ENCODE peak calls at places on chromosomes 12 and 14, in four cellular contexts. One of them, this sample, is unnamed.

GRCh38 chr12:109463776-109464175 is 13.3 kb downstream of the KCTD10 start:
- DNase-seq in fibroblast of the aortic adventitia: no peak
- DNase-seq in fibroblast of mammary gland: peak; percentile 26
- DNase-seq in lung: no peak
- DNase-seq in this sample: no peak

GRCh38 chr12:60921541-60921940 is 1325.7 kb downstream of the SLC16A7 start:
- DNase-seq in fibroblast of the aortic adventitia: no peak
- DNase-seq in fibroblast of mammary gland: no peak
- DNase-seq in lung: no peak
- DNase-seq in this sample: peak; percentile 5

GRCh38 chr12:93247313-93248057 is 130.2 kb upstream of the NUDT4 start:
- DNase-seq in fibroblast of the aortic adventitia: peak; percentile 46
- DNase-seq in fibroblast of mammary gland: no peak
- DNase-seq in lung: no peak
- DNase-seq in this sample: no peak

GRCh38 chr14:50658203-50658602 is 9.9 kb downstream of the SAV1 start:
- DNase-seq in fibroblast of the aortic adventitia: peak; percentile 84
- DNase-seq in fibroblast of mammary gland: peak; percentile 71
- DNase-seq in lung: no peak
- DNase-seq in this sample: peak; percentile 71

GRCh38 chr12:118055144-118055557 is 5.8 kb downstream of the WSB2 start:
- DNase-seq in fibroblast of the aortic adventitia: no peak
- DNase-seq in fibroblast of mammary gland: peak; percentile 46
- DNase-seq in lung: peak; percentile 54
- DNase-seq in this sample: peak; percentile 38

GRCh38 chr12:113049976-113050742 is 6.4 kb upstream of the DTX1 start:
- DNase-seq in fibroblast of the aortic adventitia: no peak
- DNase-seq in fibroblast of mammary gland: no peak
- DNase-seq in lung: no peak
- DNase-seq in this sample: no peak

GRCh38 chr14:75497191-75497590 is 25.1 kb upstream of the BATF start:
- DNase-seq in fibroblast of the aortic adventitia: no peak
- DNase-seq in fibroblast of mammary gland: no peak
- DNase-seq in lung: peak; percentile 26
- DNase-seq in this sample: no peak

GRCh38 chr12:62602445-62603060 is 135.9 kb downstream of the MON2 start:
- DNase-seq in fibroblast of the aortic adventitia: peak; percentile 91
- DNase-seq in fibroblast of mammary gland: peak; percentile 92
- DNase-seq in lung: peak; percentile 91
- DNase-seq in this sample: peak; percentile 94

GRCh38 chr12:39905152-39905551 is 200.7 kb downstream of the SLC2A13 start:
- DNase-seq in fibroblast of the aortic adventitia: peak; percentile 73
- DNase-seq in fibroblast of mammary gland: peak; percentile 86
- DNase-seq in lung: no peak
- DNase-seq in this sample: peak; percentile 25

GRCh38 chr12:6620137-6620884 is 13.1 kb upstream of the CHD4 start:
- DNase-seq in fibroblast of the aortic adventitia: peak; percentile 42
- DNase-seq in fibroblast of mammary gland: peak; percentile 58
- DNase-seq in lung: no peak
- DNase-seq in this sample: no peak

GRCh38 chr14:67003009-67003753 is 186.1 kb upstream of the GARIN2 start:
- DNase-seq in fibroblast of the aortic adventitia: no peak
- DNase-seq in fibroblast of mammary gland: no peak
- DNase-seq in lung: no peak
- DNase-seq in this sample: no peak

GRCh38 chr14:24411468-24412454 is 13.0 kb downstream of the NYNRIN start:
- DNase-seq in fibroblast of the aortic adventitia: peak; percentile 69
- DNase-seq in fibroblast of mammary gland: peak; percentile 68
- DNase-seq in lung: no peak
- DNase-seq in this sample: no peak

GRCh38 chr14:29643415-29644206 is 284.0 kb downstream of the PRKD1 start:
- DNase-seq in fibroblast of the aortic adventitia: peak; percentile 70
- DNase-seq in fibroblast of mammary gland: peak; percentile 56
- DNase-seq in lung: no peak
- DNase-seq in this sample: peak; percentile 39

GRCh38 chr12:94151577-94151976 is 3.2 kb downstream of the PLXNC1 start:
- DNase-seq in fibroblast of the aortic adventitia: no peak
- DNase-seq in fibroblast of mammary gland: no peak
- DNase-seq in lung: no peak
- DNase-seq in this sample: no peak

GRCh38 chr14:72679591-72680151 is 214.2 kb downstream of the DPF3 start:
- DNase-seq in fibroblast of the aortic adventitia: no peak
- DNase-seq in fibroblast of mammary gland: no peak
- DNase-seq in lung: no peak
- DNase-seq in this sample: no peak

GRCh38 chr12:57430117-57430930 is 519 bp downstream of the R3HDM2 start:
- DNase-seq in fibroblast of the aortic adventitia: peak; percentile 51
- DNase-seq in fibroblast of mammary gland: peak; percentile 26
- DNase-seq in lung: peak; percentile 42
- DNase-seq in this sample: no peak

GRCh38 chr14:105445290-105445689 is 25.7 kb downstream of the MTA1 start:
- DNase-seq in fibroblast of the aortic adventitia: no peak
- DNase-seq in fibroblast of mammary gland: no peak
- DNase-seq in lung: no peak
- DNase-seq in this sample: no peak

GRCh38 chr12:103901518-103902173 is 28.6 kb upstream of the HSP90B1 start:
- DNase-seq in fibroblast of the aortic adventitia: no peak
- DNase-seq in fibroblast of mammary gland: no peak
- DNase-seq in lung: no peak
- DNase-seq in this sample: no peak

GRCh38 chr14:80664576-80664975 is 277.0 kb downstream of the CEP128 start:
- DNase-seq in fibroblast of the aortic adventitia: peak; percentile 13
- DNase-seq in fibroblast of mammary gland: no peak
- DNase-seq in lung: no peak
- DNase-seq in this sample: peak; percentile 2

GRCh38 chr12:43281563-43281962 is 270.4 kb downstream of the ADAMTS20 start:
- DNase-seq in fibroblast of the aortic adventitia: no peak
- DNase-seq in fibroblast of mammary gland: no peak
- DNase-seq in lung: no peak
- DNase-seq in this sample: no peak

GRCh38 chr12:92065018-92065499 is 80.6 kb downstream of the BTG1 start:
- DNase-seq in fibroblast of the aortic adventitia: peak; percentile 44
- DNase-seq in fibroblast of mammary gland: peak; percentile 49
- DNase-seq in lung: peak; percentile 33
- DNase-seq in this sample: no peak

GRCh38 chr12:1518763-1519516 is 75.4 kb downstream of the FBXL14 start:
- DNase-seq in fibroblast of the aortic adventitia: peak; percentile 68
- DNase-seq in fibroblast of mammary gland: peak; percentile 92
- DNase-seq in lung: no peak
- DNase-seq in this sample: peak; percentile 77

GRCh38 chr12:19744760-19745218 is 305.5 kb downstream of the AEBP2 start:
- DNase-seq in fibroblast of the aortic adventitia: peak; percentile 86
- DNase-seq in fibroblast of mammary gland: peak; percentile 69
- DNase-seq in lung: no peak
- DNase-seq in this sample: no peak

GRCh38 chr12:131482199-131482598 is 228.7 kb upstream of the SFSWAP start:
- DNase-seq in fibroblast of the aortic adventitia: no peak
- DNase-seq in fibroblast of mammary gland: no peak
- DNase-seq in lung: no peak
- DNase-seq in this sample: no peak

GRCh38 chr12:61654698-61655097 is 605.5 kb upstream of the USP15 start:
- DNase-seq in fibroblast of the aortic adventitia: no peak
- DNase-seq in fibroblast of mammary gland: peak; percentile 4
- DNase-seq in lung: no peak
- DNase-seq in this sample: peak; percentile 3

GRCh38 chr12:10718279-10718821 is 4.8 kb downstream of the YBX3 start:
- DNase-seq in fibroblast of the aortic adventitia: peak; percentile 68
- DNase-seq in fibroblast of mammary gland: peak; percentile 88
- DNase-seq in lung: no peak
- DNase-seq in this sample: peak; percentile 78

GRCh38 chr14:68172664-68173063 is 353.1 kb downstream of the RAD51B start:
- DNase-seq in fibroblast of the aortic adventitia: no peak
- DNase-seq in fibroblast of mammary gland: peak; percentile 43
- DNase-seq in lung: no peak
- DNase-seq in this sample: peak; percentile 42

GRCh38 chr12:104485651-104486341 is 29.0 kb downstream of the CHST11 start:
- DNase-seq in fibroblast of the aortic adventitia: no peak
- DNase-seq in fibroblast of mammary gland: no peak
- DNase-seq in lung: no peak
- DNase-seq in this sample: no peak

GRCh38 chr12:74349925-74350324 is 187.7 kb upstream of the ATXN7L3B start:
- DNase-seq in fibroblast of the aortic adventitia: peak; percentile 31
- DNase-seq in fibroblast of mammary gland: peak; percentile 76
- DNase-seq in lung: no peak
- DNase-seq in this sample: peak; percentile 80

GRCh38 chr14:28101992-28102391 is 664.6 kb upstream of the FOXG1 start:
- DNase-seq in fibroblast of the aortic adventitia: no peak
- DNase-seq in fibroblast of mammary gland: no peak
- DNase-seq in lung: no peak
- DNase-seq in this sample: no peak

GRCh38 chr14:37985826-37986470 is 221.8 kb upstream of the SSTR1 start:
- DNase-seq in fibroblast of the aortic adventitia: peak; percentile 28
- DNase-seq in fibroblast of mammary gland: peak; percentile 63
- DNase-seq in lung: no peak
- DNase-seq in this sample: peak; percentile 69

GRCh38 chr14:37596790-37597189 is 1.4 kb downstream of the TTC6 start:
- DNase-seq in fibroblast of the aortic adventitia: no peak
- DNase-seq in fibroblast of mammary gland: no peak
- DNase-seq in lung: no peak
- DNase-seq in this sample: no peak

GRCh38 chr12:84375472-84375871 is 537.1 kb downstream of the SLC6A15 start:
- DNase-seq in fibroblast of the aortic adventitia: peak; percentile 1
- DNase-seq in fibroblast of mammary gland: peak; percentile 24
- DNase-seq in lung: no peak
- DNase-seq in this sample: no peak

GRCh38 chr12:82593143-82593542 is 93.6 kb upstream of the TMTC2 start:
- DNase-seq in fibroblast of the aortic adventitia: no peak
- DNase-seq in fibroblast of mammary gland: no peak
- DNase-seq in lung: no peak
- DNase-seq in this sample: no peak

GRCh38 chr14:61474021-61474420 is 152.6 kb downstream of the PRKCH start:
- DNase-seq in fibroblast of the aortic adventitia: no peak
- DNase-seq in fibroblast of mammary gland: no peak
- DNase-seq in lung: no peak
- DNase-seq in this sample: no peak

GRCh38 chr14:69687963-69688649 is 76.7 kb downstream of the SUSD6 start:
- DNase-seq in fibroblast of the aortic adventitia: no peak
- DNase-seq in fibroblast of mammary gland: no peak
- DNase-seq in lung: no peak
- DNase-seq in this sample: no peak

GRCh38 chr14:100221419-100222218 is 17.3 kb upstream of the YY1 start:
- DNase-seq in fibroblast of the aortic adventitia: peak; percentile 58
- DNase-seq in fibroblast of mammary gland: peak; percentile 55
- DNase-seq in lung: peak; percentile 49
- DNase-seq in this sample: peak; percentile 81

DNA sequence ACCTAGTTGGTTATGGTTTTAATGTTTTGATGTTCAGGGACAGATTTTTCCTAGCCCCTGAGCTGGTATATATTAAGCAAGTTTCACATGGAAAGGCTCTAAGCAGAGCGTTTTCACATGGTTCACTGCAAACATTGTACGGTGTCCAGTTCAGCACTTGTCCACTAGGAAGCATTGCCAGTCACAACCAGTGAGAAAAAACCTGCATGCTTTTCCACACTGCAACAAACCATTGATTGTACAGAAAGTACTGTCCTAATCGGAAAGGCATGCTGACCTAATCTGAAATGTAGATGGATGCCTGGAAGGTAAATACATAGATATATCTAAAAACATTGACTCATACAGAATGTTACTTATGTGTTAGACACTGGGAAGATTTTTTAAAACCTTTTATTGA is 25.0 kb upstream of the NPAS3 start:
- DNase-seq in fibroblast of the aortic adventitia: no peak
- DNase-seq in fibroblast of mammary gland: peak; percentile 5
- DNase-seq in lung: no peak
- DNase-seq in this sample: no peak
- TF ChIP-seq CTCF in fibroblast of the aortic adventitia: peak; percentile 13
- TF ChIP-seq CTCF in fibroblast of mammary gland: peak; percentile 29
- TF ChIP-seq CTCF in lung: no peak
- TF ChIP-seq CTCF in this sample: no peak

GRCh38 chr14:21915814-21916213 is 242.2 kb upstream of the OR4E1 start:
- DNase-seq in fibroblast of the aortic adventitia: no peak
- DNase-seq in fibroblast of mammary gland: no peak
- DNase-seq in lung: no peak
- DNase-seq in this sample: no peak
- H3K4me3 ChIP-seq in fibroblast of the aortic adventitia: no peak overlapping the region
- H3K4me3 ChIP-seq in fibroblast of mammary gland: no peak overlapping the region
- H3K4me3 ChIP-seq in lung: no peak overlapping the region
- H3K4me3 ChIP-seq in this sample: no peak overlapping the region

GRCh38 chr12:114684098-114684869 is at the start of gene TBX3:
- DNase-seq in fibroblast of the aortic adventitia: peak; percentile 99
- DNase-seq in fibroblast of mammary gland: peak; percentile 99
- DNase-seq in lung: peak; percentile 88
- DNase-seq in this sample: peak; percentile 99
- TF ChIP-seq CTCF in fibroblast of the aortic adventitia: peak; percentile 42
- TF ChIP-seq CTCF in fibroblast of mammary gland: peak; percentile 38
- TF ChIP-seq CTCF in lung: peak; percentile 0
- TF ChIP-seq CTCF in this sample: peak; percentile 61

GRCh38 chr14:96260341-96260821 is 4.4 kb downstream of the BDKRB1 start:
- DNase-seq in fibroblast of the aortic adventitia: peak; percentile 93
- DNase-seq in fibroblast of mammary gland: peak; percentile 87
- DNase-seq in lung: no peak
- DNase-seq in this sample: peak; percentile 90
- H3K4me3 ChIP-seq in fibroblast of the aortic adventitia: no peak overlapping the region
- H3K4me3 ChIP-seq in fibroblast of mammary gland: no peak overlapping the region
- H3K4me3 ChIP-seq in lung: no peak overlapping the region
- H3K4me3 ChIP-seq in this sample: no peak overlapping the region

DNA sequence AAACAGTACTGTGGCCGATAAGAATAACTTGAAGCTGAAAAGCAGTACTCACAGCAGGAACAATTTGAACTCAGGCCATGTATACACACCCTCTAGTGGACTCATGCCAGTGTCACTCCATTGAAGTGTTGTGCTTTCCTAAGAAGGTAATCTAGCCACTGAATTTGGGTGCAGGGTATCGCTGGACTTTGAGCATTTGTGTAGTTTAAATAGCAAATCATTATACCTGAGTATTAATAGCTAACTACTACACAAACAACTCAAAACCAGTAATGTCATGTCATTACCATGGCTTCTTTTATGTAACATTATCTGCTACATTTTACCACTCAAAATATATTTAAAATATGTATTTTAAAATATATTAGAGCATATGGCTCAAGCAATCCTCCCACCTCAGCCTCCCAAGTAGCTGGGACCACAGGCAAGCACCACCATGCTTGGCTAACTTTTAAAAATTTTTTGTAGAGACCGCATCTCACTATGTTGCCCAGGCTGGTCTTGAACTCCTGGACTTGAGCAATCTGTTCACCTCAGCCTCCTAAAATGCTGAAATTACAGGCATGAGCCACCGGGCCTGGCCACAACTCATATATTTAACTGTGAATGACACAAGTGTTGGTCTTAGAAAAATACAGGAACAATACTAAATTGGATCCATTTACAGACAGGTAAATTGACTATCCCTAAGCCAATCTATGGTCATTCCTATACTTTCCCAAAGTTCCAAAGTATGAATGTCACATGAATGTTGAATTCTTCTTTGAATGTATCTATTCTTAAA is 25.6 kb upstream of the ARID4A start:
- DNase-seq in fibroblast of the aortic adventitia: peak; percentile 48
- DNase-seq in fibroblast of mammary gland: peak; percentile 47
- DNase-seq in lung: peak; percentile 69
- DNase-seq in this sample: peak; percentile 39
- TF ChIP-seq CTCF in fibroblast of the aortic adventitia: peak; percentile 18
- TF ChIP-seq CTCF in fibroblast of mammary gland: peak; percentile 20
- TF ChIP-seq CTCF in lung: no peak
- TF ChIP-seq CTCF in this sample: no peak

GRCh38 chr12:124458220-124458991 is 109.0 kb downstream of the NCOR2 start:
- DNase-seq in fibroblast of the aortic adventitia: no peak
- DNase-seq in fibroblast of mammary gland: no peak
- DNase-seq in lung: no peak
- DNase-seq in this sample: no peak
- H3K4me3 ChIP-seq in fibroblast of the aortic adventitia: no peak overlapping the region
- H3K4me3 ChIP-seq in fibroblast of mammary gland: no peak overlapping the region
- H3K4me3 ChIP-seq in lung: no peak overlapping the region
- H3K4me3 ChIP-seq in this sample: no peak overlapping the region